ENCODE peak calls at places on chromosomes 4 and X, in four cellular contexts. One of them, this sample, is unnamed.
A peak's percentile ranks its signal among the peaks of the same experiment; 100 is the strongest.

GRCh38 chrX:71936632-71937031 is 26.0 kb downstream of the NHSL2 start:
- DNase-seq in mucosa of descending colon: no peak
- DNase-seq in stimulated activated CD8-positive, alpha-beta memory T cell treated with anti-CD3 and anti-CD28 coated beads, Interleukin-15, amount 100 ng/mL, for 1 hour: no peak
- DNase-seq in NCI-H1105: no peak
- DNase-seq in this sample: no peak

GRCh38 chr4:25433966-25434667 is 57.1 kb downstream of the ANAPC4 start:
- DNase-seq in mucosa of descending colon: no peak
- DNase-seq in stimulated activated CD8-positive, alpha-beta memory T cell treated with anti-CD3 and anti-CD28 coated beads, Interleukin-15, amount 100 ng/mL, for 1 hour: no peak
- DNase-seq in NCI-H1105: no peak
- DNase-seq in this sample: no peak

GRCh38 chr4:169163947-169164668 is 106.6 kb downstream of the SH3RF1 start:
- DNase-seq in mucosa of descending colon: no peak
- DNase-seq in stimulated activated CD8-positive, alpha-beta memory T cell treated with anti-CD3 and anti-CD28 coated beads, Interleukin-15, amount 100 ng/mL, for 1 hour: no peak
- DNase-seq in NCI-H1105: no peak
- DNase-seq in this sample: no peak

GRCh38 chr4:159047478-159048165 is 55.3 kb upstream of the RAPGEF2 start:
- DNase-seq in mucosa of descending colon: no peak
- DNase-seq in stimulated activated CD8-positive, alpha-beta memory T cell treated with anti-CD3 and anti-CD28 coated beads, Interleukin-15, amount 100 ng/mL, for 1 hour: no peak
- DNase-seq in NCI-H1105: no peak
- DNase-seq in this sample: no peak

GRCh38 chr4:5472166-5472565 is 236.2 kb downstream of the EVC2 start:
- DNase-seq in mucosa of descending colon: no peak
- DNase-seq in stimulated activated CD8-positive, alpha-beta memory T cell treated with anti-CD3 and anti-CD28 coated beads, Interleukin-15, amount 100 ng/mL, for 1 hour: no peak
- DNase-seq in NCI-H1105: no peak
- DNase-seq in this sample: no peak

GRCh38 chrX:7170903-7171302 is 22.9 kb upstream of the PUDP start:
- DNase-seq in mucosa of descending colon: peak; percentile 28
- DNase-seq in stimulated activated CD8-positive, alpha-beta memory T cell treated with anti-CD3 and anti-CD28 coated beads, Interleukin-15, amount 100 ng/mL, for 1 hour: no peak
- DNase-seq in NCI-H1105: no peak
- DNase-seq in this sample: peak; percentile 34

GRCh38 chr4:141158219-141158618 is 24.9 kb upstream of the RNF150 start:
- DNase-seq in mucosa of descending colon: no peak
- DNase-seq in stimulated activated CD8-positive, alpha-beta memory T cell treated with anti-CD3 and anti-CD28 coated beads, Interleukin-15, amount 100 ng/mL, for 1 hour: no peak
- DNase-seq in NCI-H1105: peak; percentile 2
- DNase-seq in this sample: peak; percentile 67

GRCh38 chr4:178138491-178138890 is 696.3 kb upstream of the AGA start:
- DNase-seq in mucosa of descending colon: no peak
- DNase-seq in stimulated activated CD8-positive, alpha-beta memory T cell treated with anti-CD3 and anti-CD28 coated beads, Interleukin-15, amount 100 ng/mL, for 1 hour: no peak
- DNase-seq in NCI-H1105: no peak
- DNase-seq in this sample: no peak

GRCh38 chr4:41656572-41657301 is 91.8 kb downstream of the PHOX2B start:
- DNase-seq in mucosa of descending colon: no peak
- DNase-seq in stimulated activated CD8-positive, alpha-beta memory T cell treated with anti-CD3 and anti-CD28 coated beads, Interleukin-15, amount 100 ng/mL, for 1 hour: no peak
- DNase-seq in NCI-H1105: no peak
- DNase-seq in this sample: no peak

GRCh38 chr4:55794053-55794452 is 25.5 kb upstream of the EXOC1L start:
- DNase-seq in mucosa of descending colon: no peak
- DNase-seq in stimulated activated CD8-positive, alpha-beta memory T cell treated with anti-CD3 and anti-CD28 coated beads, Interleukin-15, amount 100 ng/mL, for 1 hour: no peak
- DNase-seq in NCI-H1105: no peak
- DNase-seq in this sample: no peak

GRCh38 chrX:71493111-71493613 is 39.7 kb upstream of the OGT start:
- DNase-seq in mucosa of descending colon: peak; percentile 25
- DNase-seq in stimulated activated CD8-positive, alpha-beta memory T cell treated with anti-CD3 and anti-CD28 coated beads, Interleukin-15, amount 100 ng/mL, for 1 hour: no peak
- DNase-seq in NCI-H1105: no peak
- DNase-seq in this sample: no peak

GRCh38 chr4:87241341-87241740 is 20.9 kb upstream of the KLHL8 start:
- DNase-seq in mucosa of descending colon: no peak
- DNase-seq in stimulated activated CD8-positive, alpha-beta memory T cell treated with anti-CD3 and anti-CD28 coated beads, Interleukin-15, amount 100 ng/mL, for 1 hour: no peak
- DNase-seq in NCI-H1105: no peak
- DNase-seq in this sample: no peak

GRCh38 chr4:181684310-181684709 is 558.9 kb upstream of the TENM3 start:
- DNase-seq in mucosa of descending colon: no peak
- DNase-seq in stimulated activated CD8-positive, alpha-beta memory T cell treated with anti-CD3 and anti-CD28 coated beads, Interleukin-15, amount 100 ng/mL, for 1 hour: no peak
- DNase-seq in NCI-H1105: no peak
- DNase-seq in this sample: no peak

This sample was measured in NCI-H1417.